ENCODE peak calls at places on chromosome 22, in six cellular contexts. H, D, Z, V, Q and K are unnamed samples. For H3K27me3, the result is how much of the 10 kb centered on the place peaks cover.

GRCh38 chr22:19522190-19522880 is 1.9 kb downstream of the CLDN5 start:
- DNase-seq in D (no peak), H (peak), V (no peak), Q (peak), Z (no peak), K (peak)

GRCh38 chr22:38826386-38826785 is 17.4 kb downstream of the NPTXR start:
- DNase-seq in Z (no peak), V (no peak), Q (no peak), H (no peak), D (no peak), K (peak)

GRCh38 chr22:35299217-35299716 is 427 bp upstream of the TOM1 start:
- DNase-seq in Q (no peak), Z (no peak), V (no peak), H (no peak), D (no peak), K (no peak)

GRCh38 chr22:24937114-24937513 is 9.4 kb downstream of the LHFPL7 start:
- DNase-seq in V (no peak), H (no peak), D (peak), Z (no peak), Q (peak), K (no peak)

GRCh38 chr22:29396126-29396525 is 7.8 kb upstream of the AP1B1 start:
- DNase-seq in D (no peak), Q (peak), H (no peak), V (peak), Z (no peak), K (no peak)

GRCh38 chr22:20141186-20142077 is 9.4 kb downstream of the CCDC188 start:
- DNase-seq in V (no peak), H (no peak), D (no peak), Z (peak), Q (no peak), K (no peak)

GRCh38 chr22:26801449-26801848 is 144.1 kb downstream of the MIAT start:
- DNase-seq in H (no peak), V (no peak), Q (no peak), D (no peak), Z (no peak), K (no peak)

GRCh38 chr22:40189979-40190378 is 12.3 kb downstream of the TNRC6B start:
- DNase-seq in H (no peak), Z (no peak), D (no peak), Q (no peak), V (no peak), K (no peak)

GRCh38 chr22:38943181-38943580 is 14.2 kb upstream of the APOBEC3A start:
- DNase-seq in V (no peak), H (no peak), Z (no peak), Q (peak), D (peak), K (no peak)

GRCh38 chr22:29311468-29312217 is 3.9 kb downstream of the RASL10A start:
- DNase-seq in Z (no peak), V (no peak), H (no peak), D (no peak), Q (no peak), K (peak)

GRCh38 chr22:23604939-23605712 is 25.0 kb upstream of the IGLL1 start:
- DNase-seq in Z (no peak), D (no peak), Q (no peak), V (no peak), H (no peak), K (no peak)

GRCh38 chr22:17243524-17243923 is 24.3 kb upstream of the ADA2 start:
- DNase-seq in Q (no peak), H (no peak), Z (no peak), V (no peak), D (no peak), K (no peak)

GRCh38 chr22:39205344-39206021 is 39.3 kb downstream of the PDGFB start:
- DNase-seq in Q (peak), H (no peak), V (peak), D (no peak), Z (no peak), K (no peak)

GRCh38 chr22:31287818-31288495 is 4.3 kb downstream of the PIK3IP1 start:
- DNase-seq in H (no peak), Q (no peak), D (no peak), V (no peak), Z (no peak), K (no peak)

GRCh38 chr22:36359172-36359973 is 28.4 kb downstream of the MYH9 start:
- DNase-seq in V (no peak), H (no peak), Q (no peak), D (no peak), Z (no peak), K (no peak)

GRCh38 chr22:36358533-36359171 is 29.1 kb downstream of the MYH9 start:
- DNase-seq in Q (no peak), H (no peak), V (no peak), Z (no peak), D (no peak), K (no peak)

GRCh38 chr22:36355894-36356293 is 31.9 kb downstream of the MYH9 start:
- DNase-seq in D (no peak), H (no peak), V (peak), Z (no peak), Q (no peak), K (no peak)

GRCh38 chr22:36355362-36355761 is 32.4 kb downstream of the MYH9 start:
- DNase-seq in Q (no peak), V (no peak), H (no peak), D (no peak), Z (no peak), K (no peak)

GRCh38 chr22:36356708-36357694 is 30.8 kb downstream of the MYH9 start:
- DNase-seq in Q (no peak), V (no peak), Z (no peak), D (no peak), H (no peak), K (no peak)
- H3K27ac ChIP-seq in Q (no peak), V (peak), Z (peak), D (no peak), H (peak), K (no peak)

DNA sequence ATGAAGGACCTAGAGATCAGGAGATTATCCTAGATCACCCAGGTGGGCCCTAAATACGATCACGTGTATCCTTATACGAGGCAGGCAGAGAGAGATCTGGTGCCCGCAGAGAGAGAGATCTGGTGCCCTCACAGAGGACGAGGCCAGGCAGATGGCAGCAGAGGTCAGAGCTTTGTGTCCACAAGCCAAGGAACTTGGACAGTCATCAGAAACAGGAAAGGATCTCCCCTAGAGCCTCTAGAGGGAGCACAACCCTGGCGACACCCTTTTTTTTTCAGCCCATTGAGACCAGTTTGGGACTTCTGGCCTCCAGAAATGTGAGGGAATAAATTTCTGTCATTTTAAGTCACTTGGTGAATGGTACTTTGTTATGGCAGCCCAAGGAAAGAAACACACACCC is 25.5 kb upstream of the TIMP3 start:
- DNase-seq in Z (no peak), Q (no peak), H (no peak), V (no peak), D (peak), K (no peak)
- TF ChIP-seq CTCF in Z (peak), Q (peak), H (peak), V (no peak), D (peak), K (peak)

GRCh38 chr22:49475253-49475652 is 352.4 kb downstream of the BRD1 start:
- DNase-seq in H (no peak), Z (no peak), Q (no peak), V (no peak), D (no peak), K (no peak)
- H3K27me3 ChIP-seq in H (under half), Z (under half), Q (under half), V (under half), D (under half), K (under half)

GRCh38 chr22:41369089-41369745 is 12.5 kb upstream of the TEF start:
- DNase-seq in H (no peak), Z (no peak), Q (no peak), D (no peak), V (peak), K (peak)
- H3K27ac ChIP-seq in H (peak), Z (no peak), Q (no peak), D (no peak), V (peak), K (peak)

GRCh38 chr22:45531944-45532631 is 29.4 kb downstream of the FBLN1 start:
- DNase-seq in V (no peak), Q (no peak), D (no peak), Z (no peak), H (no peak), K (no peak)
- TF ChIP-seq CTCF in V (no peak), Q (no peak), D (no peak), Z (no peak), H (no peak), K (no peak)

GRCh38 chr22:44952863-44953790 is 56.7 kb downstream of the PHF21B start:
- DNase-seq in V (no peak), Z (no peak), H (no peak), D (no peak), Q (peak), K (no peak)
- H3K27me3 ChIP-seq in V (under half), Z (under half), H (half or more), D (under half), Q (under half), K (under half)